ENCODE peak calls at places on chromosomes 1 and 21, in nine cellular contexts. Q is tibial nerve, T is HCT116, H is IMR-90, U is uterus, E is adrenal gland, A is Peyer's patch, V is right lobe of liver, B is esophagus squamous epithelium. X is an unnamed sample.
A peak's percentile ranks its signal among the peaks of the same experiment; 100 is the strongest.

GRCh38 chr1:50023292-50024159 is at the start of gene AGBL4:
- DNase-seq in T (no peak), B (no peak), H (no peak), U (no peak), E (peak; percentile 35), V (peak; percentile 55), Q (no peak), A (peak; percentile 63), X (no peak)

GRCh38 chr1:231241751-231242150 is 739 bp downstream of the GNPAT start:
- DNase-seq in A (no peak), T (no peak), E (peak; percentile 25), V (no peak), Q (peak; percentile 7), H (no peak), B (no peak), U (peak; percentile 23), X (no peak)

GRCh38 chr1:22114083-22115012 is 28.5 kb downstream of the WNT4 start:
- DNase-seq in U (peak; percentile 82), E (peak; percentile 27), H (peak; percentile 76), Q (no peak), A (no peak), B (no peak), V (peak; percentile 45), T (no peak), X (no peak)

GRCh38 chr1:162248854-162249535 is 127.7 kb downstream of the SPATA46 start:
- DNase-seq in B (no peak), U (no peak), A (no peak), H (no peak), V (no peak), Q (no peak), E (no peak), T (no peak), X (no peak)

GRCh38 chr1:37514350-37515184 is at the start of gene MEAF6:
- DNase-seq in V (peak; percentile 87), E (peak; percentile 81), A (peak; percentile 90), T (peak; percentile 36), H (peak; percentile 77), B (peak; percentile 45), U (peak; percentile 71), Q (peak; percentile 62), X (peak; percentile 61)

GRCh38 chr1:19639999-19640362 is 4.1 kb upstream of the NBL1 start:
- DNase-seq in E (no peak), U (no peak), Q (peak; percentile 63), B (no peak), V (no peak), H (peak; percentile 34), A (no peak), T (no peak), X (peak; percentile 49)

GRCh38 chr1:32810358-32810757 is 6.8 kb downstream of the YARS1 start:
- DNase-seq in E (no peak), A (no peak), T (no peak), V (no peak), Q (no peak), U (no peak), B (no peak), H (no peak), X (no peak)

GRCh38 chr21:42414553-42414927 is 10.8 kb downstream of the UBASH3A start:
- DNase-seq in B (no peak), U (no peak), E (no peak), V (no peak), H (no peak), Q (no peak), T (no peak), A (no peak), X (no peak)

GRCh38 chr1:61184035-61184713 is 101.8 kb downstream of the NFIA start:
- DNase-seq in H (peak; percentile 63), T (no peak), A (peak; percentile 65), B (peak; percentile 7), Q (peak; percentile 87), U (peak; percentile 94), E (peak; percentile 95), V (peak; percentile 93), X (peak; percentile 93)

GRCh38 chr1:49181033-49181432 is 404.3 kb upstream of the BEND5 start:
- DNase-seq in A (no peak), T (no peak), U (no peak), B (no peak), V (no peak), H (no peak), E (no peak), Q (no peak), X (no peak)

GRCh38 chr1:207088161-207088560 is 499 bp upstream of the C4BPB start:
- DNase-seq in B (no peak), Q (no peak), A (no peak), V (no peak), H (no peak), T (no peak), E (no peak), U (no peak), X (no peak)

GRCh38 chr1:181476581-181476980 is 6.7 kb upstream of the CACNA1E start:
- DNase-seq in Q (no peak), E (no peak), H (no peak), V (no peak), A (no peak), B (no peak), T (no peak), U (no peak), X (no peak)

GRCh38 chr1:107135466-107135865 is 5.4 kb upstream of the NTNG1 start:
- DNase-seq in Q (no peak), V (no peak), H (peak; percentile 36), A (no peak), E (no peak), T (no peak), B (no peak), U (no peak), X (no peak)

DNA sequence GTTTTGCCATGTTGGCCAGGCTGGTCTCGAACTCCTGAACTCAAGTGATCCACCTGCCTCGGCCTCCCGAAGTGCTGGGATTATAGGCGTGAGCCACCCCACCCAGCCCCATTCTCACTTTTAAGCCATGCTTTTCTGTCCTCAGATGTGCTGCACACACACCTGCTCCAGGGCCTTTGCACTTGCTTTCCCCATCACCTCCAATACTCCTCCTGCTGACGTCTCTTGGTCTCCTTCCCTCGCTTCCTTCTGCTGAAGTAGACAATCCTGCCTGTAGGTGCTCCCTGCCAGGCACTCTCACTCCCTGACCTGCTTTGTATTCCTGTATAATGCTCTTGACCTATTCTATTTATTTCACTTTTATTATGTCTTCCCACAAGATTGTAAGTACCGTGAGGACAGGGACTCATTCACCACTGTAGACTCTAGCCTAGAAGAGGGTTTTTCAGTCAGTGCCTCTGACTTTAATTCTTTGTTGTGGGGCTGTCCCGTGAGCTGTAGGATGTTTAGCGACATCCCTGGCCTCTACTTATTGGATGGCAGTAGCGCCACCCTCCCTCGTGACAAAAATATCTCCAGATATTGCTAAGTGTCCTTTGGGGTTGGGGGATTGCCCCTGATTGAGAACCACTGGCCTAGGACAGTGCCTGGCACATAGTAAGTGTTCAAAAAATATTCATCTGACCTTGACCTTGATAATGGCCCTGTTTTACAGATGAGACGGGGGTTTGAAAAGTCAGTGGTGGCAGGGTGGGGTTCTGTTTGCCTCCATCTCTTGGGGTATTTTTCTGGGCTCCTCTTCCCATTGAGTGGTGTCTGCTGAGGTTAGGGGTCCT is 4.6 kb downstream of the TNFRSF1B start:
- DNase-seq in T (no peak), B (no peak), E (no peak), U (no peak), H (no peak), Q (no peak), A (no peak), V (no peak), X (no peak)
- H3K4me1 ChIP-seq in T (peaks cover 3% of the 10 kb centered on the region), B (peaks cover 33% of the 10 kb centered on the region), E (peaks cover 58% of the 10 kb centered on the region), U (peaks cover 4% of the 10 kb centered on the region), H (peaks cover 15% of the 10 kb centered on the region), Q (peaks cover 85% of the 10 kb centered on the region), A (peaks cover 62% of the 10 kb centered on the region), V (peaks cover 3% of the 10 kb centered on the region), X (peaks cover 49% of the 10 kb centered on the region)

DNA sequence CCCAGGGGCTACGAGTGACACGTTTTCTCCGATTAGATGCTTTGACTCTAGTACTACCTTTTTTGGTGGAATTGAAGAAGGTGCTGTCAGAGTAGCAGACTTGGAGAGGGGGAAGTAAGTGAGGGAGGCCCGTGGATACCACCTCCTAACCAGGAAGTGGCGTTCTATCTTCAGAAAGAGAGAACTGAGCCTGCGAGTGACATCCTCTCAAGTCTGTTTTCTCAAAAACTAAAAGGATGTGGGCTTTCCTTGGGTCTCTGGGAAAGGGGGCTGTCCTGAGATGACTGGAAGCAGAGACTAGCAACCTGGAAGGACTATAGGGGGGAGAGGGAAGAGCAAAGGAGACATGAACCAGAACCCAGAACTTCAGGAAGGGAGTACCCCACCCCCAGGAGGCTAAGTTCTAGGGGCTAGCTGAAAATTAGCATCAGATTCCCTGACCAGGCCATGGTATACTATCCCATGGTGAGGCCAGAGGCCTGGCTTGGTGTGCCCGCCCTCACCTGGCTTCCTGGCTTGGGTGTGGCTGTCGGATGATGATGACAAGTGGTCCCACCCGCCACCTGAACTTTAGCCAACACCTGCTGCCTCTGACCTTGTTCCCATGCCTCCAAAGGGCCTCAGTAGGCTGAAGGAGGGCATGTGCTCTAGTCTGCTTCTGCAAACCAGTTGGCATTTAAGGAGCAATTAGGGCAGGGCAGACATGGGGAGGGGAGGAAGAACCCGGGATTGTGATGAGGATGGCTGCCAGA is 49.1 kb downstream of the ATP2B4 start:
- DNase-seq in T (no peak), B (no peak), V (no peak), E (no peak), U (no peak), H (no peak), A (no peak), Q (no peak), X (no peak)
- H3K4me3 ChIP-seq in T (no peak overlapping the region), B (no peak overlapping the region), V (no peak overlapping the region), E (no peak overlapping the region), U (no peak overlapping the region), H (no peak overlapping the region), A (no peak overlapping the region), Q (no peak overlapping the region), X (no peak overlapping the region)

GRCh38 chr1:156193488-156194299 is at the start of gene SLC25A44:
- DNase-seq in U (peak; percentile 98), Q (peak; percentile 96), T (peak; percentile 99), A (peak; percentile 97), E (peak; percentile 98), V (peak; percentile 97), H (peak; percentile 99), B (peak; percentile 79), X (peak; percentile 96)
- TF ChIP-seq POLR2A in U (peak; percentile 63), Q (no peak), T (peak; percentile 48), A (peak; percentile 65), E (peak; percentile 21), V (peak; percentile 83), H (peak; percentile 92), B (peak; percentile 50), X (peak; percentile 73)

DNA sequence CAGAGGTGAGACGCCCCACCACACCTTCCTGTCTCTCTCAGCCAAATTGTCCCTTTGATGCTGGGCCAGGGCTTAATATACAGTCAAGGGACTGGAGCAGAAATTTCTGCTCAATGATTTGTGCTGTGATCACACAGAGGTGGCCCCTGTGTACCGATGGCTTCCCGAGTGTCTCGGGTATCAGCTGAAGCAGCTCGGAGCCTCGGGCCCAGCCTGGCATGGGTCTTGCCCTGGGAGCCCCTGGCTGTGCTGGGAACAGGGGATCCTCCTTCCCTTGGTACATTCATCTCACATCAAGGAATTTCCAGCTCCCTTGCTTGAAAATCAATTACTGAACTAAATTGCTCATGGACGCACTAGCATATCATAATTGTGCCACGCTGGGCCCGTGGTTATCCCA is 148.8 kb upstream of the C1orf174 start:
- DNase-seq in B (no peak), V (no peak), T (no peak), A (no peak), Q (no peak), E (no peak), H (no peak), U (no peak), X (no peak)
- H3K4me1 ChIP-seq in B (no peaks in the 10 kb centered on the region), V (no peaks in the 10 kb centered on the region), T (no peaks in the 10 kb centered on the region), A (no peaks in the 10 kb centered on the region), Q (no peaks in the 10 kb centered on the region), E (no peaks in the 10 kb centered on the region), H (no peaks in the 10 kb centered on the region), U (no peaks in the 10 kb centered on the region), X (no peaks in the 10 kb centered on the region)

X was measured in gastrocnemius medialis.